ENCODE peak calls at places on chromosomes 16 and 17, in six cellular contexts. V is transverse colon, X is uterus, Z is suprapubic skin, Y is heart left ventricle, K is prostate gland. I is an unnamed sample.

GRCh38 chr16:73565925-73566324 is 518.0 kb upstream of the ZFHX3 start:
- DNase-seq in V (no peak), X (no peak), Z (no peak), Y (no peak), K (no peak), I (no peak)

GRCh38 chr17:63232565-63233310 is 213.4 kb downstream of the CYB561 start:
- DNase-seq in V (no peak), X (no peak), Z (no peak), Y (no peak), K (no peak), I (no peak)

GRCh38 chr17:38454528-38454927 is 26.3 kb downstream of the ARHGAP23 start:
- DNase-seq in V (peak), X (peak), Z (no peak), Y (peak), K (peak), I (peak)

GRCh38 chr17:39194089-39194984 is 3.1 kb downstream of the CACNB1 start:
- DNase-seq in V (peak), X (peak), Z (peak), Y (peak), K (no peak), I (no peak)

GRCh38 chr17:12680993-12681392 is 15.3 kb downstream of the MYOCD start:
- DNase-seq in V (no peak), X (no peak), Z (no peak), Y (no peak), K (no peak), I (no peak)

GRCh38 chr17:48131216-48131824 is 23.8 kb downstream of the SNX11 start:
- DNase-seq in V (peak), X (peak), Z (no peak), Y (no peak), K (peak), I (peak)

GRCh38 chr16:89924298-89924924 is 1.3 kb downstream of the TUBB3 start:
- DNase-seq in V (no peak), X (no peak), Z (no peak), Y (no peak), K (no peak), I (no peak)

GRCh38 chr16:47617732-47618131 is 156.6 kb downstream of the PHKB start:
- DNase-seq in V (no peak), X (no peak), Z (no peak), Y (no peak), K (no peak), I (no peak)

GRCh38 chr17:59783221-59784016 is 76.0 kb downstream of the VMP1 start:
- DNase-seq in V (no peak), X (no peak), Z (no peak), Y (no peak), K (no peak), I (no peak)

DNA sequence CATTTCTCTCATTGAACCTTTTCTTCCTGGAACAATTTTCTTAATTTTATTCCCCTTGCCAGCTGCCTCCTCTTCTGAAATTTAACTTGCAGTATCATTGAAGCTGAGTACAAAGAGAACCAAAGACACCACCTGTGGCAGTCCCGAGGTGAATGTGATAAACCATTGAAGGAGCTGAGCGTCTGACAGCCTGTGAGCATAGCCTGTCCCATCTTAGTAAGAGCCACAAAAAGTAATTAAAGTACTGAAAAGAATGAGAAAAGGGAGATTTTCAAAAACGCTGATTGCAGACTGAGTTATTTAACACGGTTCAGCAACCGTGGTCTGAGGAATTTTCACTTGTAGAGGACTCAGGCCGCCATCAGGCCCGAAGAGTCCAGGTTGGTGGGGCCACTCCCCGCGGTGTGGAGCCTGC is 27.2 kb upstream of the ST6GALNAC1 start:
- DNase-seq in V (no peak), X (no peak), Z (no peak), Y (no peak), K (no peak), I (no peak)
- H3K4me3 ChIP-seq in V (no peak), X (no peak), Z (peak), Y (peak), K (no peak), I (no peak)

GRCh38 chr16:76784530-76784929 is 406.5 kb upstream of the MON1B start:
- DNase-seq in V (no peak), X (no peak), Z (no peak), Y (no peak), K (no peak), I (no peak)
- TF ChIP-seq CTCF in V (no peak), X (no peak), Z (no peak), Y (no peak), K (no peak), I (no peak)

GRCh38 chr17:42322382-42323267 is 34.3 kb downstream of the STAT5A start:
- DNase-seq in V (peak), X (peak), Z (peak), Y (peak), K (peak), I (peak)
- TF ChIP-seq POLR2A in V (no peak), X (peak), Z (no peak), Y (no peak), K (no peak), I (no peak)

GRCh38 chr16:85238233-85238647 is 126.0 kb upstream of the CIBAR2 start:
- DNase-seq in V (peak), X (peak), Z (no peak), Y (no peak), K (no peak), I (peak)
- H3K4me3 ChIP-seq in V (no peak), X (no peak), Z (no peak), Y (no peak), K (no peak), I (no peak)

I was measured in lower leg skin.